ENCODE peak calls at places on chromosomes 7 and 10, in five cellular contexts. D is cardiac muscle cell, X is lung, R is PC-9, A is A549. M is an unnamed sample.
A peak's percentile ranks its signal among the peaks of the same experiment; 100 is the strongest.

GRCh38 chr7:39240864-39241263 is 263.2 kb downstream of the POU6F2 start:
- DNase-seq in A (no peak), R (no peak), X (no peak), D (no peak), M (no peak)

GRCh38 chr7:129188892-129189660 is 643 bp downstream of the SMO start:
- DNase-seq in X (no peak), D (peak; percentile 38), R (no peak), A (peak; percentile 17), M (no peak)

GRCh38 chr10:102777696-102778530 is 34.2 kb downstream of the WBP1L start:
- DNase-seq in X (no peak), A (no peak), D (no peak), R (no peak), M (no peak)

GRCh38 chr7:19610194-19610943 is 98.5 kb downstream of the POLR1F start:
- DNase-seq in A (no peak), X (no peak), R (no peak), D (peak; percentile 7), M (no peak)

GRCh38 chr10:113853577-113854018 is 284 bp downstream of the DCLRE1A start:
- DNase-seq in D (no peak), R (no peak), A (no peak), X (no peak), M (no peak)

GRCh38 chr7:50317221-50317678 is 12.7 kb downstream of the IKZF1 start:
- DNase-seq in X (no peak), A (no peak), R (no peak), D (no peak), M (no peak)

GRCh38 chr10:112379635-112380296 is 5.8 kb downstream of the ACSL5 start:
- DNase-seq in R (peak; percentile 93), D (no peak), A (peak; percentile 20), X (no peak), M (no peak)

GRCh38 chr7:101956130-101956529 is 138.7 kb downstream of the CUX1 start:
- DNase-seq in A (no peak), D (no peak), R (no peak), X (no peak), M (no peak)

GRCh38 chr10:123413353-123413752 is 252.8 kb upstream of the GPR26 start:
- DNase-seq in X (no peak), R (no peak), A (no peak), D (no peak), M (no peak)

GRCh38 chr10:71765907-71766716 is 7.2 kb downstream of the VSIR start:
- DNase-seq in D (no peak), A (no peak), R (no peak), X (no peak), M (no peak)
- H3K27ac ChIP-seq in D (no peak overlapping the region), A (peak overlapping the region; percentile 98), R (peak overlapping the region; percentile 88), X (peak overlapping the region; percentile 92), M (peak overlapping the region; percentile 92)

GRCh38 chr10:120186506-120186905 is 270.5 kb upstream of the PLPP4 start:
- DNase-seq in X (no peak), D (no peak), R (no peak), A (no peak), M (no peak)

GRCh38 chr10:120183546-120183945 is 273.5 kb upstream of the PLPP4 start:
- DNase-seq in R (no peak), D (no peak), A (no peak), X (no peak), M (no peak)

GRCh38 chr10:120181154-120181553 is 275.9 kb upstream of the PLPP4 start:
- DNase-seq in D (no peak), X (no peak), R (no peak), A (no peak), M (no peak)

GRCh38 chr10:120182431-120182830 is 274.6 kb upstream of the PLPP4 start:
- DNase-seq in A (no peak), X (no peak), D (no peak), R (no peak), M (no peak)

GRCh38 chr10:120184547-120185337 is 272.3 kb upstream of the PLPP4 start:
- DNase-seq in X (no peak), D (no peak), R (no peak), A (no peak), M (no peak)
- TF ChIP-seq CTCF in X (no peak), D (no peak), R (no peak), A (no peak), M (peak; percentile 10)

DNA sequence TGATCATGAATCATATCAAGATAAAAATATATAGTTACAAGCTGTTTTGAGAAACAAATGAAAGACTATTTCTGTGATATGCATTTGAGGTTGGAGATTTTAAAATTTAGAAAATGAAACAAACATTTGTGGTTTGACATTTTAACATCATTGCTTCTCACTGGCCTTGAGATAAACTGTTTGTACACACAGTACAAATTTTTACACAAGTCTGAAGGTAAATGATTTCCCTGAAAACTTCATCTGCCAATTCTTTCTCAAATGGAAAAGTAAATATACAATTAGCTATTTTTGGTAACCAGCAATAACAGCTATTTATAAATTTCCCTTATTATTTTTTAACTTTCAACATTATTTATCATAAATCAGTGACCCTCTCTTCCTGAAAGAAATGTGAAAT is 38.6 kb downstream of the ZNF800 start:
- DNase-seq in R (no peak), A (no peak), D (no peak), X (no peak), M (no peak)
- H3K27ac ChIP-seq in R (no peak overlapping the region), A (no peak overlapping the region), D (no peak overlapping the region), X (no peak overlapping the region), M (no peak overlapping the region)

GRCh38 chr10:55174419-55174818 is 373.4 kb upstream of the PCDH15 start:
- DNase-seq in D (no peak), A (peak; percentile 6), R (no peak), X (no peak), M (no peak)
- TF ChIP-seq CTCF in D (no peak), A (no peak), R (peak; percentile 22), X (no peak), M (peak; percentile 38)

DNA sequence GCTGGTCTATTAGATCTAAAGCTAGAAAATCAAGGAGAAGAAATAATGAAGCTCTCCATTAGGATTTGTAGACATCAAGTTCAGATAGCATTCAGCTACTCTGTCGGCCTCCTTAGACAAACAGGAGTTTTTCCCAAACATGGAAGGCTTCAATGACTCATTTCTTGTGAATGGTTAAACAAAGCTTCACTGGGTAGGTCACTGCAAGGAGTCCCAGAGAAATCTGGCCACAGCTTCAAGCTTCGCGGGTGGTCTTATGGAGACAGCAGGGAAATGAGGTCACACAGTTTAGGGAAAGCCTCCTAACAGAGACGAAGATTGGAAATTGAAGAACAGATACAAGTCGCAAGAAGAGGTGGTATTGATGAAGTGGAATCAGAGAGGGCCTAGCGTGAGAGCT is 22.6 kb upstream of the LRRC72 start:
- DNase-seq in D (peak; percentile 6), R (no peak), A (peak; percentile 57), X (no peak), M (no peak)
- H3K27ac ChIP-seq in D (no peak overlapping the region), R (no peak overlapping the region), A (no peak overlapping the region), X (no peak overlapping the region), M (no peak overlapping the region)

GRCh38 chr10:82934429-82934828 is 1059.4 kb downstream of the NRG3 start:
- DNase-seq in A (peak; percentile 9), D (peak; percentile 10), R (no peak), X (no peak), M (peak; percentile 0)
- TF ChIP-seq CTCF in A (no peak), D (no peak), R (no peak), X (no peak), M (peak; percentile 17)

DNA sequence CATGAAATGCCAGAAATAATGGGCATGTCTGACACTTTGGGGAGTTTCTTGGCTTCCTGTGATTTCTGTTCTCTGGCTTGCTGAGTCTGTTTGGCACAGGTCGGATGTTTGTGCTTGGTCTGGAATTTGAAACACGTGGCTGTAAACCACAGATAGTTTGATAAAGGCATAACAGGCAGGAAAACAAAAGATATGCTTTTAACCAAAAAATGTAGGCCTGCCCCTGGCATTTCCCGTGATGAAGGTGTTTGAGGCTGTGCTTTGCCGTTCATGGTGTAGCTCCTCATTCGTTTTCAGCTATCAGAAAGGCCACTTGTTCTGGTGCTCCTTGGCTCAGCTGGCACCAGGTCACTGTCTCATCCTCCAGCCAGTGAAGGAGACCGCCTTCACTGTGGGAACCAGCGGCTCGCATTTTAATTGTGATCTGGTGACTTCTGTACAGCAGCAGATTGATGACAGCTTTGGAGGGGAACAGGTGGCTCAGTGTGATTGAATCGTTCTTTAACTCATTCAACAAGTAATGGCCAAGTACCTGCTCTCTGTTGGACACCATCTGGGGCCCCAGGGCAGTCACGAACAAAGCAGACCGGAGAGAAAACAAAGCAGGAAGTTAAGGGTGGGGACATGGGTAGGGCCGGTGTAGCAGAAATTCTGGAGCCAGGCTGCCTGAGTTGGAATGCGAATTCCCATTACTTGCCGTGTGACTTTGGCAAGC is 111.5 kb downstream of the CCNY start:
- DNase-seq in X (no peak), R (peak; percentile 79), A (peak; percentile 53), D (peak; percentile 91), M (no peak)
- H3K27ac ChIP-seq in X (peak overlapping the region; percentile 62), R (peak overlapping the region; percentile 95), A (peak overlapping the region; percentile 77), D (no peak overlapping the region), M (peak overlapping the region; percentile 52)

GRCh38 chr7:128030999-128031681 is at the start of gene LRRC4:
- DNase-seq in R (no peak), A (no peak), D (peak; percentile 61), X (no peak), M (no peak)
- TF ChIP-seq CTCF in R (no peak), A (no peak), D (peak; percentile 16), X (no peak), M (no peak)

M was measured in Panc1.